ENCODE peak calls at places on chromosomes 12 and 14, in nine cellular contexts. I is tibial nerve, B is mammary epithelial cell, N is neural progenitor cell, Z is heart left ventricle, L is A549, U is psoas muscle, Q is AG04450, P is mucosa of descending colon. K is an unnamed sample. For H3K9me3, the result is how much of the 10 kb centered on the place peaks cover.

GRCh38 chr14:69632154-69632553 is 20.8 kb downstream of the SUSD6 start:
- DNase-seq in B (no peak), L (no peak), Q (no peak), Z (no peak), P (no peak), U (no peak), N (peak), I (no peak), K (no peak)

GRCh38 chr14:104878582-104878981 is 13.5 kb downstream of the CEP170B start:
- DNase-seq in B (no peak), P (peak), U (peak), N (no peak), L (no peak), Z (peak), I (no peak), Q (no peak), K (no peak)

GRCh38 chr12:1820191-1820599 is at the start of gene LRTM2:
- DNase-seq in B (no peak), P (no peak), N (no peak), Q (no peak), U (no peak), L (no peak), I (no peak), Z (no peak), K (no peak)

GRCh38 chr12:126338031-126338441 is 1272.8 kb downstream of the AACS start:
- DNase-seq in Q (no peak), N (no peak), B (no peak), I (no peak), L (no peak), Z (no peak), U (no peak), P (no peak), K (no peak)

GRCh38 chr12:113333877-113334785 is 778 bp downstream of the SLC8B1 start:
- DNase-seq in Q (no peak), L (no peak), Z (no peak), N (no peak), P (peak), I (peak), U (no peak), B (peak), K (no peak)

GRCh38 chr14:104602933-104603325 is 1.6 kb downstream of the TMEM179 start:
- DNase-seq in P (no peak), I (no peak), B (no peak), N (no peak), Z (no peak), L (no peak), Q (no peak), U (peak), K (no peak)

GRCh38 chr12:7439579-7440505 is 4.1 kb downstream of the CD163L1 start:
- DNase-seq in P (peak), L (peak), Z (peak), B (no peak), U (no peak), N (peak), Q (peak), I (no peak), K (no peak)

GRCh38 chr14:76376001-76376404 is at the start of gene ESRRB:
- DNase-seq in N (peak), U (no peak), Q (no peak), I (no peak), Z (no peak), P (no peak), B (peak), L (peak), K (no peak)

GRCh38 chr12:29921307-29921706 is 137.6 kb upstream of the TMTC1 start:
- DNase-seq in U (no peak), P (no peak), Z (no peak), L (no peak), I (no peak), B (peak), Q (no peak), N (no peak), K (no peak)

DNA sequence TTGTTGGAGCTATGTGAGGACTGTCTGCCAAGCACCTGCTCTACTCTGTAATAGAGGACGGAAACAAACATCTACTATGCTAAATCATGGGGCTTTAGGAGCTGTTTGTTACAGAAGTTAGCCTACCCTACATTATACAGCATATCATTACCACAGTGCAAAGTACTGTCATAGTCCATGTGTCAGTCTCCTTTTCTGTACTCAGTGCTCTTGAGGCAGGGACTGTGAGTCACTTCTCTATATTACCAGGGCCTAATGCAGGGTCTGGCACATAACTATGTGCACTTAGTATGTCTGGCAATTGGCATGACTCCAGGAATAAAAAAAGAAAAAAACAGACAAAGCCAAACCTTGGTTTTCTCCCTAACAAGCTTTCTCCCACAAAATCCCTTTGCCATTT is 95.0 kb downstream of the RPAP3 start:
- DNase-seq in N (no peak), L (no peak), P (no peak), U (no peak), Q (no peak), I (no peak), B (no peak), Z (no peak), K (no peak)
- H3K9me3 ChIP-seq in N (under half), L (half or more), P (under half), U (under half), Q (under half), I (under half), B (under half), Z (under half), K (under half)

DNA sequence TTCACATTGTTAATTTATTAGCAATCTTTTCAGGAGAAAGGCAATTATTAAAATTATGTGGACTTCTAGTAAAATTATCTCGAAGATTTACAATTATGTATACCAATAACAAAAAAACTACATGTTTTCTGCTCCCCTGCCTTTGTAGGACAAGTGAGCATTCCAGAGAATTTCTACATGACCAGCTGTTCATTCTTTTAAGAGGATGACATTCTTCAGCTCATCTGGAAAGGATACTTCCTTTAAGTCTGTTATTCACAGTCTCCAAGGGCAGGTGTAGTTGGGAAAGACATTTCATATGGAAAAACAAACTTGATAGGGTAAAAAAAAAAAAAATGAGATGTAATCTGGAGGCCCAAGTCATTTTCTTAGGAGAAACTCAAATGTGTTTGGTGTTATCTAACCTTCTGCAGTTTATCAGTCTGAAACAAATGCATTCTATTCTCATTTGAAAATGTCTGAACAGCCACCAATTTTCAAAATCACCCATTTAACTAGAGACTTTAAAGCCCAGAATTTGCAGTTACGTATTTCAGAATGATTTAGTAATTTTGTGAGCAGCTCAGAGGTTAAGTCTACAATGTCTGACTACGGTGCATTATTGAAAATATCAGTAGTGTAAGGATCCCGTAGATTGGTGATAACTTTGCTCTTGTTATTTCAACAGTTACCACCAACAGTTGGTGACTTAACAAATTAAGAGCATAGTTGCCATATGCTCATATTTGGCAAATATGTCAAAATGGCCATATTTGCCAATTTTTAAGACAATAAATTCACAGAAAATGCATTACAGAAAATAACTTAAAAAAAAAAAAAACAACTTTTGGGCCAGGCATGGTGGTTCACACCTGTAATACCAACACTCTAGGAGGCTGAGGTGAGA is 1.8 kb upstream of the PHLDA1 start:
- DNase-seq in P (no peak), U (no peak), I (no peak), Q (no peak), Z (no peak), L (no peak), N (peak), B (peak), K (no peak)
- H3K4me3 ChIP-seq in P (no peak), U (peak), I (no peak), Q (peak), Z (peak), L (peak), N (peak), B (peak), K (no peak)

GRCh38 chr12:132925597-132926416 is 30.3 kb downstream of the ZNF605 start:
- DNase-seq in Z (no peak), N (no peak), B (peak), I (no peak), P (no peak), L (no peak), U (no peak), Q (no peak), K (no peak)

GRCh38 chr12:132922676-132923075 is 33.4 kb downstream of the ZNF605 start:
- DNase-seq in Z (no peak), I (no peak), B (no peak), N (no peak), U (no peak), P (no peak), L (no peak), Q (no peak), K (no peak)

GRCh38 chr12:132923356-132923909 is 32.7 kb downstream of the ZNF605 start:
- DNase-seq in B (no peak), N (no peak), P (no peak), U (no peak), L (no peak), Q (no peak), Z (no peak), I (no peak), K (no peak)

GRCh38 chr12:132926417-132926833 is 29.7 kb downstream of the ZNF605 start:
- DNase-seq in N (no peak), Z (no peak), Q (no peak), B (no peak), P (no peak), U (no peak), I (no peak), L (no peak), K (no peak)

GRCh38 chr12:132924356-132924755 is 31.8 kb downstream of the ZNF605 start:
- DNase-seq in I (no peak), U (no peak), Z (no peak), B (no peak), Q (no peak), L (no peak), P (no peak), N (no peak), K (no peak)
- H3K9me3 ChIP-seq in I (under half), U (half or more), Z (half or more), B (half or more), Q (half or more), L (half or more), P (half or more), N (half or more), K (half or more)

GRCh38 chr14:93113678-93114067 is 2.1 kb downstream of the ITPK1 start:
- DNase-seq in I (no peak), Q (no peak), Z (no peak), N (peak), L (no peak), B (no peak), U (no peak), P (no peak), K (no peak)

GRCh38 chr14:93110856-93111419 is 4.8 kb downstream of the ITPK1 start:
- DNase-seq in P (no peak), U (no peak), Q (no peak), B (no peak), I (no peak), Z (no peak), N (no peak), L (no peak), K (no peak)

GRCh38 chr14:93114068-93114710 is 1.5 kb downstream of the ITPK1 start:
- DNase-seq in L (no peak), B (peak), Z (no peak), P (no peak), U (no peak), N (peak), Q (no peak), I (no peak), K (no peak)

GRCh38 chr14:93114713-93115068 is 1.0 kb downstream of the ITPK1 start:
- DNase-seq in I (no peak), P (peak), Z (no peak), Q (no peak), L (no peak), U (peak), N (peak), B (no peak), K (no peak)

GRCh38 chr14:93112891-93113677 is 2.6 kb downstream of the ITPK1 start:
- DNase-seq in L (peak), Z (peak), N (peak), Q (peak), I (peak), U (peak), P (no peak), B (peak), K (peak)
- H3K4me3 ChIP-seq in L (peak), Z (peak), N (peak), Q (peak), I (peak), U (peak), P (no peak), B (peak), K (peak)

K was measured in breast epithelium.